ENCODE peak calls at places on chromosome 16, in five cellular contexts. R is ovary, L is body of pancreas, O is posterior cingulate gyrus, E is H54. Z is an unnamed sample.

GRCh38 chr16:75288596-75289120 is 37.2 kb upstream of the BCAR1 start:
- DNase-seq in L (no peak), E (no peak), O (no peak), R (no peak), Z (no peak)

GRCh38 chr16:4625617-4626159 is 1.1 kb downstream of the MGRN1 start:
- DNase-seq in R (no peak), O (no peak), E (no peak), L (no peak), Z (no peak)

GRCh38 chr16:84314814-84315213 is 20.1 kb downstream of the WFDC1 start:
- DNase-seq in O (peak), L (no peak), R (no peak), E (no peak), Z (no peak)

GRCh38 chr16:81560979-81561657 is 116.5 kb downstream of the CMIP start:
- DNase-seq in R (no peak), O (no peak), L (no peak), E (peak), Z (no peak)

GRCh38 chr16:53482123-53482522 is 20.9 kb downstream of the AKTIP start:
- DNase-seq in L (no peak), R (no peak), O (no peak), E (no peak), Z (no peak)

GRCh38 chr16:31754998-31755615 is 118.5 kb upstream of the ZNF267 start:
- DNase-seq in O (no peak), L (no peak), R (no peak), E (no peak), Z (no peak)

GRCh38 chr16:55471448-55472097 is 7.4 kb upstream of the MMP2 start:
- DNase-seq in L (no peak), R (no peak), E (no peak), O (no peak), Z (no peak)

GRCh38 chr16:53355064-53355463 is 79.2 kb upstream of the RBL2 start:
- DNase-seq in O (peak), E (no peak), L (no peak), R (no peak), Z (no peak)

GRCh38 chr16:21526923-21527807 is 72.2 kb upstream of the METTL9 start:
- DNase-seq in R (no peak), L (no peak), O (peak), E (no peak), Z (no peak)

GRCh38 chr16:85611455-85612190 is 1.5 kb upstream of the GSE1 start:
- DNase-seq in R (peak), O (peak), L (peak), E (peak), Z (peak)

GRCh38 chr16:75062135-75062943 is 54.2 kb downstream of the LDHD start:
- DNase-seq in O (no peak), E (no peak), R (peak), L (peak), Z (no peak)

GRCh38 chr16:76583466-76583865 is 306.3 kb downstream of the CNTNAP4 start:
- DNase-seq in L (peak), R (no peak), E (no peak), O (no peak), Z (no peak)

GRCh38 chr16:68298907-68299515 is 11.7 kb downstream of the SLC7A6OS start:
- DNase-seq in R (no peak), L (no peak), E (no peak), O (no peak), Z (no peak)

GRCh38 chr16:89071686-89072182 is 21.9 kb upstream of the ACSF3 start:
- DNase-seq in O (no peak), R (no peak), E (no peak), L (no peak), Z (no peak)

GRCh38 chr16:50593410-50594139 is 45.4 kb downstream of the NKD1 start:
- DNase-seq in L (no peak), O (peak), R (no peak), E (no peak), Z (no peak)

GRCh38 chr16:2967211-2967631 is 1.9 kb upstream of the PAQR4 start:
- DNase-seq in O (no peak), R (no peak), E (no peak), L (no peak), Z (no peak)

GRCh38 chr16:378821-379182 is 3.0 kb downstream of the PGAP6 start:
- DNase-seq in E (no peak), O (no peak), L (no peak), R (no peak), Z (no peak)

GRCh38 chr16:12089492-12090161 is 113.1 kb downstream of the SNX29 start:
- DNase-seq in O (peak), E (no peak), L (no peak), R (peak), Z (peak)

GRCh38 chr16:15704545-15704987 is 54.5 kb downstream of the NDE1 start:
- DNase-seq in O (peak), E (peak), L (peak), R (peak), Z (peak)

GRCh38 chr16:68354816-68355215 is 44.0 kb downstream of the PRMT7 start:
- DNase-seq in R (no peak), O (peak), L (no peak), E (no peak), Z (no peak)

GRCh38 chr16:89355686-89356085 is 134.7 kb downstream of the ANKRD11 start:
- DNase-seq in O (no peak), R (no peak), L (no peak), E (no peak), Z (no peak)

GRCh38 chr16:10181196-10182162 is 749 bp downstream of the GRIN2A start:
- DNase-seq in R (no peak), O (peak), L (peak), E (peak), Z (peak)

GRCh38 chr16:29663020-29663828 is at the start of gene SPN:
- DNase-seq in E (no peak), O (no peak), R (no peak), L (no peak), Z (no peak)